ENCODE peak calls at places on chromosomes 1 and 21, in six cellular contexts. One of them, this sample, is unnamed.

GRCh38 chr21:45138199-45139002 is 64.0 kb downstream of the ADARB1 start:
- DNase-seq in MM.1S: peak; percentile 73
- DNase-seq in HCT116: peak; percentile 52
- DNase-seq in upper lobe of right lung: peak; percentile 80
- DNase-seq in ovary: no peak
- DNase-seq in left ventricle myocardium inferior: peak; percentile 59
- DNase-seq in this sample: peak; percentile 60

GRCh38 chr1:119159096-119159495 is 18.6 kb upstream of the WARS2 start:
- DNase-seq in MM.1S: no peak
- DNase-seq in HCT116: no peak
- DNase-seq in upper lobe of right lung: no peak
- DNase-seq in ovary: no peak
- DNase-seq in left ventricle myocardium inferior: no peak
- DNase-seq in this sample: no peak

GRCh38 chr1:185732941-185733340 is 1.2 kb upstream of the HMCN1 start:
- DNase-seq in MM.1S: no peak
- DNase-seq in HCT116: no peak
- DNase-seq in upper lobe of right lung: no peak
- DNase-seq in ovary: no peak
- DNase-seq in left ventricle myocardium inferior: no peak
- DNase-seq in this sample: no peak

GRCh38 chr1:219416598-219417238 is 196.2 kb downstream of the ZC3H11B start:
- DNase-seq in MM.1S: peak; percentile 64
- DNase-seq in HCT116: peak; percentile 45
- DNase-seq in upper lobe of right lung: no peak
- DNase-seq in ovary: peak; percentile 35
- DNase-seq in left ventricle myocardium inferior: peak; percentile 21
- DNase-seq in this sample: peak; percentile 54

GRCh38 chr1:159444507-159444906 is 5.0 kb downstream of the OR10J1 start:
- DNase-seq in MM.1S: no peak
- DNase-seq in HCT116: no peak
- DNase-seq in upper lobe of right lung: no peak
- DNase-seq in ovary: no peak
- DNase-seq in left ventricle myocardium inferior: no peak
- DNase-seq in this sample: no peak

GRCh38 chr1:1939296-1940122 is 20.4 kb upstream of the TMEM52 start:
- DNase-seq in MM.1S: no peak
- DNase-seq in HCT116: no peak
- DNase-seq in upper lobe of right lung: no peak
- DNase-seq in ovary: peak; percentile 7
- DNase-seq in left ventricle myocardium inferior: no peak
- DNase-seq in this sample: no peak

GRCh38 chr1:155022927-155023236 is 10.7 kb downstream of the DCST2 start:
- DNase-seq in MM.1S: no peak
- DNase-seq in HCT116: no peak
- DNase-seq in upper lobe of right lung: no peak
- DNase-seq in ovary: no peak
- DNase-seq in left ventricle myocardium inferior: no peak
- DNase-seq in this sample: peak; percentile 55

GRCh38 chr1:36161656-36162531 is 5.9 kb downstream of the MAP7D1 start:
- DNase-seq in MM.1S: no peak
- DNase-seq in HCT116: no peak
- DNase-seq in upper lobe of right lung: peak; percentile 83
- DNase-seq in ovary: no peak
- DNase-seq in left ventricle myocardium inferior: no peak
- DNase-seq in this sample: no peak

GRCh38 chr1:21468597-21468996 is 28.7 kb downstream of the NBPF3 start:
- DNase-seq in MM.1S: peak; percentile 19
- DNase-seq in HCT116: no peak
- DNase-seq in upper lobe of right lung: no peak
- DNase-seq in ovary: no peak
- DNase-seq in left ventricle myocardium inferior: no peak
- DNase-seq in this sample: no peak

GRCh38 chr1:226714148-226714547 is 24.9 kb downstream of the ITPKB start:
- DNase-seq in MM.1S: no peak
- DNase-seq in HCT116: no peak
- DNase-seq in upper lobe of right lung: no peak
- DNase-seq in ovary: no peak
- DNase-seq in left ventricle myocardium inferior: no peak
- DNase-seq in this sample: no peak

GRCh38 chr1:191453487-191453886 is 704.8 kb upstream of the RGS18 start:
- DNase-seq in MM.1S: no peak
- DNase-seq in HCT116: no peak
- DNase-seq in upper lobe of right lung: no peak
- DNase-seq in ovary: no peak
- DNase-seq in left ventricle myocardium inferior: no peak
- DNase-seq in this sample: no peak

GRCh38 chr1:185846672-185847440 is 112.7 kb downstream of the HMCN1 start:
- DNase-seq in MM.1S: no peak
- DNase-seq in HCT116: no peak
- DNase-seq in upper lobe of right lung: no peak
- DNase-seq in ovary: no peak
- DNase-seq in left ventricle myocardium inferior: no peak
- DNase-seq in this sample: no peak

GRCh38 chr1:214702561-214702960 is 99.6 kb downstream of the CENPF start:
- DNase-seq in MM.1S: no peak
- DNase-seq in HCT116: no peak
- DNase-seq in upper lobe of right lung: no peak
- DNase-seq in ovary: no peak
- DNase-seq in left ventricle myocardium inferior: no peak
- DNase-seq in this sample: no peak

GRCh38 chr1:63949965-63950364 is 176.1 kb downstream of the ROR1 start:
- DNase-seq in MM.1S: no peak
- DNase-seq in HCT116: no peak
- DNase-seq in upper lobe of right lung: no peak
- DNase-seq in ovary: peak; percentile 26
- DNase-seq in left ventricle myocardium inferior: no peak
- DNase-seq in this sample: no peak

DNA sequence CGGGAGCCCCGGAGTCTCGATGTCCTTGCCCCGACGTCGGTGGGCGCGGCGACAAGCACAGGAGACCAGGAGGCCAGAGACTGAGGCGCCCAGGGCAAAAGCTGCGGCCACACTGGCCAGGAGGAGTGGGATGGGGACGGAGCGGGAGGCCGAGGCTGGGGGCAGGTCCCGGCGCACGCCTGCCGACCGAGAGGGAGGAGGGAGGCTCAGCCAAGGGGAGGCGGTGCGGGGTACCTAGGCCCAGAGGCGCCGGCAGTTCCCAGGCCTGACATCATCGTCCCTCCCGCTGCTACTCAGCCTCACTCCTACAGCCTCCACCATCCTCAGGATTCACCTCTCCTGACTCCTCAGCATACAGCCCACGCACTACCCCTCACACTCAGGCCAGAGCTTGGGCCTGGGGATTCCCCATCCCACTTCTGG is 13.1 kb downstream of the SEMA6C start:
- DNase-seq in MM.1S: no peak
- DNase-seq in HCT116: no peak
- DNase-seq in upper lobe of right lung: no peak
- DNase-seq in ovary: peak; percentile 58
- DNase-seq in left ventricle myocardium inferior: no peak
- DNase-seq in this sample: no peak
- H3K4me3 ChIP-seq in MM.1S: no peak overlapping the region
- H3K4me3 ChIP-seq in HCT116: no peak overlapping the region
- H3K4me3 ChIP-seq in upper lobe of right lung: no peak overlapping the region
- H3K4me3 ChIP-seq in ovary: no peak overlapping the region
- H3K4me3 ChIP-seq in left ventricle myocardium inferior: no peak overlapping the region
- H3K4me3 ChIP-seq in this sample: no peak overlapping the region

GRCh38 chr1:94922756-94923465 is 4.0 kb downstream of the CNN3 start:
- DNase-seq in MM.1S: peak; percentile 8
- DNase-seq in HCT116: no peak
- DNase-seq in upper lobe of right lung: no peak
- DNase-seq in ovary: no peak
- DNase-seq in left ventricle myocardium inferior: no peak
- DNase-seq in this sample: no peak
- H3K27ac ChIP-seq in MM.1S: no peak overlapping the region
- H3K27ac ChIP-seq in HCT116: no peak overlapping the region
- H3K27ac ChIP-seq in upper lobe of right lung: peak overlapping the region; percentile 2
- H3K27ac ChIP-seq in ovary: no peak overlapping the region
- H3K27ac ChIP-seq in left ventricle myocardium inferior: peak overlapping the region; percentile 95
- H3K27ac ChIP-seq in this sample: no peak overlapping the region

GRCh38 chr1:47688161-47688560 is 250.3 kb downstream of the FOXD2 start:
- DNase-seq in MM.1S: no peak
- DNase-seq in HCT116: no peak
- DNase-seq in upper lobe of right lung: peak; percentile 54
- DNase-seq in ovary: no peak
- DNase-seq in left ventricle myocardium inferior: no peak
- DNase-seq in this sample: peak; percentile 8
- H3K4me1 ChIP-seq in MM.1S: no peaks in the 10 kb centered on the region
- H3K4me1 ChIP-seq in HCT116: no peaks in the 10 kb centered on the region
- H3K4me1 ChIP-seq in upper lobe of right lung: no peaks in the 10 kb centered on the region
- H3K4me1 ChIP-seq in ovary: no peaks in the 10 kb centered on the region
- H3K4me1 ChIP-seq in left ventricle myocardium inferior: no peaks in the 10 kb centered on the region
- H3K4me1 ChIP-seq in this sample: no peaks in the 10 kb centered on the region

GRCh38 chr1:95407864-95408291 is 173.9 kb downstream of the RWDD3 start:
- DNase-seq in MM.1S: no peak
- DNase-seq in HCT116: no peak
- DNase-seq in upper lobe of right lung: no peak
- DNase-seq in ovary: no peak
- DNase-seq in left ventricle myocardium inferior: no peak
- DNase-seq in this sample: no peak
- H3K4me3 ChIP-seq in MM.1S: no peak overlapping the region
- H3K4me3 ChIP-seq in HCT116: no peak overlapping the region
- H3K4me3 ChIP-seq in upper lobe of right lung: no peak overlapping the region
- H3K4me3 ChIP-seq in ovary: no peak overlapping the region
- H3K4me3 ChIP-seq in left ventricle myocardium inferior: no peak overlapping the region
- H3K4me3 ChIP-seq in this sample: no peak overlapping the region

This sample was measured in heart left ventricle.